ENCODE peak calls at places on chromosome 19, in seven cellular contexts. X, G, V, I, E, F and D are unnamed samples.

GRCh38 chr19:44653977-44654784 is 10.5 kb downstream of the PVR start:
- DNase-seq in X (peak; percentile 78), G (peak; percentile 43), V (peak; percentile 23), I (peak; percentile 83), E (peak; percentile 76), F (peak; percentile 54), D (peak; percentile 52)

GRCh38 chr19:33501957-33502356 is 19.6 kb downstream of the PEPD start:
- DNase-seq in X (no peak), G (no peak), V (no peak), I (no peak), E (no peak), F (no peak), D (no peak)

GRCh38 chr19:40457953-40458596 is 7.5 kb downstream of the BLVRB start:
- DNase-seq in X (no peak), G (no peak), V (no peak), I (no peak), E (no peak), F (no peak), D (no peak)

GRCh38 chr19:51138549-51138979 is 3.5 kb upstream of the SIGLEC7 start:
- DNase-seq in X (no peak), G (no peak), V (no peak), I (no peak), E (no peak), F (no peak), D (no peak)

GRCh38 chr19:55027472-55028337 is 10.4 kb downstream of the GP6 start:
- DNase-seq in X (no peak), G (no peak), V (no peak), I (no peak), E (no peak), F (peak; percentile 75), D (no peak)

GRCh38 chr19:31119951-31120690 is 229.1 kb downstream of the TSHZ3 start:
- DNase-seq in X (no peak), G (no peak), V (no peak), I (no peak), E (no peak), F (no peak), D (no peak)

GRCh38 chr19:14425696-14426138 is 6.6 kb upstream of the DDX39A start:
- DNase-seq in X (no peak), G (peak; percentile 91), V (no peak), I (no peak), E (peak; percentile 38), F (no peak), D (peak; percentile 68)

GRCh38 chr19:37551123-37551993 is 43.2 kb downstream of the ZNF571 start:
- DNase-seq in X (no peak), G (peak; percentile 44), V (no peak), I (no peak), E (peak; percentile 62), F (peak; percentile 90), D (no peak)

GRCh38 chr19:52988506-52988905 is 25.2 kb upstream of the ERVV-1 start:
- DNase-seq in X (no peak), G (no peak), V (no peak), I (no peak), E (no peak), F (no peak), D (no peak)

GRCh38 chr19:35555301-35556005 is 8.0 kb downstream of the ATP4A start:
- DNase-seq in X (peak; percentile 74), G (peak; percentile 35), V (peak; percentile 21), I (peak; percentile 73), E (peak; percentile 75), F (no peak), D (peak; percentile 24)

GRCh38 chr19:9986787-9987281 is 23.5 kb downstream of the COL5A3 start:
- DNase-seq in X (no peak), G (peak; percentile 29), V (peak; percentile 47), I (no peak), E (no peak), F (no peak), D (no peak)

GRCh38 chr19:12723643-12724426 is at the start of gene TNPO2:
- DNase-seq in X (peak; percentile 87), G (peak; percentile 62), V (peak; percentile 76), I (peak; percentile 89), E (peak; percentile 91), F (peak; percentile 16), D (peak; percentile 78)

GRCh38 chr19:29389495-29389894 is 136.3 kb upstream of the VSTM2B start:
- DNase-seq in X (no peak), G (no peak), V (no peak), I (no peak), E (no peak), F (no peak), D (no peak)

GRCh38 chr19:51131780-51132680 is 7.3 kb downstream of the SIGLEC9 start:
- DNase-seq in X (no peak), G (peak; percentile 38), V (no peak), I (no peak), E (peak; percentile 38), F (no peak), D (peak; percentile 92)

GRCh38 chr19:2431318-2432055 is 4.1 kb upstream of the TIMM13 start:
- DNase-seq in X (no peak), G (no peak), V (no peak), I (no peak), E (no peak), F (no peak), D (no peak)

GRCh38 chr19:10554760-10555612 is 10.8 kb downstream of the KRI1 start:
- DNase-seq in X (no peak), G (no peak), V (no peak), I (no peak), E (no peak), F (no peak), D (no peak)

GRCh38 chr19:10593820-10594637 is 6.9 kb upstream of the AP1M2 start:
- DNase-seq in X (no peak), G (no peak), V (no peak), I (no peak), E (no peak), F (peak; percentile 58), D (no peak)

GRCh38 chr19:34274284-34274826 is 20.0 kb downstream of the GARRE1 start:
- DNase-seq in X (no peak), G (peak; percentile 26), V (no peak), I (no peak), E (no peak), F (no peak), D (peak; percentile 48)

GRCh38 chr19:52962394-52963228 is at the start of gene ZNF816:
- DNase-seq in X (peak; percentile 99), G (peak; percentile 88), V (peak; percentile 95), I (peak; percentile 99), E (peak; percentile 98), F (peak; percentile 97), D (peak; percentile 95)

GRCh38 chr19:17534767-17535166 is 20.7 kb upstream of the COLGALT1 start:
- DNase-seq in X (no peak), G (no peak), V (no peak), I (no peak), E (no peak), F (no peak), D (no peak)

GRCh38 chr19:6238643-6239281 is 41.0 kb downstream of the MLLT1 start:
- DNase-seq in X (no peak), G (peak; percentile 34), V (no peak), I (no peak), E (no peak), F (no peak), D (no peak)

GRCh38 chr19:42288411-42288810 is 13.5 kb upstream of the PRR19 start:
- DNase-seq in X (no peak), G (no peak), V (no peak), I (no peak), E (no peak), F (no peak), D (no peak)
- H3K79me1 ChIP-seq in X (peaks cover 11% of the 10 kb centered on the region), G (peaks cover 36% of the 10 kb centered on the region), V (peaks cover 29% of the 10 kb centered on the region), I (peaks cover 21% of the 10 kb centered on the region), E (peaks cover 12% of the 10 kb centered on the region), F (peaks cover 9% of the 10 kb centered on the region), D (peaks cover 57% of the 10 kb centered on the region)

GRCh38 chr19:38980583-38981374 is 5.2 kb upstream of the FBXO17 start:
- DNase-seq in X (no peak), G (no peak), V (no peak), I (no peak), E (no peak), F (no peak), D (no peak)

GRCh38 chr19:38989066-38989605 is 13.6 kb upstream of the FBXO17 start:
- DNase-seq in X (peak; percentile 83), G (no peak), V (peak; percentile 58), I (peak; percentile 69), E (peak; percentile 69), F (no peak), D (no peak)

GRCh38 chr19:38988632-38989031 is 13.1 kb upstream of the FBXO17 start:
- DNase-seq in X (no peak), G (no peak), V (no peak), I (no peak), E (no peak), F (no peak), D (no peak)

GRCh38 chr19:38979867-38980266 is 4.3 kb upstream of the FBXO17 start:
- DNase-seq in X (no peak), G (no peak), V (no peak), I (no peak), E (no peak), F (no peak), D (no peak)

DNA sequence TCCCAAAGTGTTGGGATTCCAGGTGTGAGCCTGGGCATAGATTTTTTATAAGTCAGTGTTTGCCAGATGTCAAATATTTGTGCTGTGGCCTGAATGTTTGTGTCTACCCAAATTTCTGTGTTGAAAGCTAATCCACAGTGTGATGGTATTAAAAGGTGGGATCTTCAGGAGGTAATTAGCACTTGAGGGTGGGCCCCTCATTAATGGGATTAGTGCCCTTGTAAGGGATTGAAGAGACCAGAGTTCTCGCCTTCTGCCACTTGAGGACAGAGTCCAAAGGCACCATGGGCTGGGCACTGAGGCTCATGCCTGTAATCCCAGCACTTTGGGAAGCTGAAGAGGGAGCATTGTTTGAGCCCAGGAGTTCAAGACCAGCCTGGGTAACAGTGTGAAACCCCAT is 9.7 kb upstream of the FBXO17 start:
- DNase-seq in X (no peak), G (no peak), V (no peak), I (no peak), E (peak; percentile 28), F (no peak), D (no peak)
- H3K18ac ChIP-seq in X (no peak overlapping the region), G (no peak overlapping the region), V (no peak overlapping the region), I (no peak overlapping the region), E (no peak overlapping the region), F (no peak overlapping the region), D (no peak overlapping the region)

GRCh38 chr19:3855321-3855720 is 13.5 kb downstream of the ZFR2 start:
- DNase-seq in X (no peak), G (no peak), V (no peak), I (no peak), E (no peak), F (no peak), D (no peak)
- H3K79me1 ChIP-seq in X (peaks cover 3% of the 10 kb centered on the region), G (no peaks in the 10 kb centered on the region), V (no peaks in the 10 kb centered on the region), I (peaks cover 5% of the 10 kb centered on the region), E (no peaks in the 10 kb centered on the region), F (no peaks in the 10 kb centered on the region), D (no peaks in the 10 kb centered on the region)

DNA sequence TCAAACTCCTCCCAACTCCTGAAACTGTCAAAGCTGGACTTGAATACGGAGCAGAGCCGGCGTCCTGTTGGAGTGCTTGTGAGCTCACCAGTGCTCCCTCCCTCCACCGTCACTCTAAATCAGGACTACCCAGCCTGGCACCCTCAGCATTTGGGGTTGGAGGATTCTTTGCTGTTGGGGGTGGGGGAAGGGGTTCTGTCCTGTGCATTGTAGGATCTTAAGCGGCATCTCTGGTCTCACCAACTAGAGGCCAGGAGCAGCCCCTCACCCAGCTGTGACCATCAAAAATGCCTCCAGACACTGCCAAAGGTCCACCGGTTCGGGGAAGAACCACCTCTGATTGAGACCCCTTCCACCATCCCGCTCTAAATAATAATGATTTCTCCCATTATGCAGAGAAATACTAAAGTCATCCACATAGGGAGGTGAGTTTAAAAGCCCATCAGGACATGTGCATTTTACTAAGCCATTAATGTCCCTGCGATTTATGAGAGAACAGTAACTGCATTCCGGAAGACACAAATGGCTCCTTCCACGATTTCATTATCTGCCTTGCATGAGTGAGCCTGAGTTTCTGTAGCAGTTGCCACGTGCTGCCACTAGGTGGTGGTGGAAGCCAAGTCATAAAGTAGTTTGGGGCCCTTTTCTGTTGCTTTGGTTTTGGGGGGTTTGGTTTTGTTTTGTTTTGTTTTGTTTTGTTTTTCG is 16.1 kb upstream of the USP29 start:
- DNase-seq in X (peak; percentile 31), G (peak; percentile 47), V (peak; percentile 52), I (peak; percentile 56), E (peak; percentile 70), F (peak; percentile 14), D (peak; percentile 22)
- H3K18ac ChIP-seq in X (no peak overlapping the region), G (no peak overlapping the region), V (no peak overlapping the region), I (no peak overlapping the region), E (no peak overlapping the region), F (no peak overlapping the region), D (no peak overlapping the region)